ENCODE peak calls at places on chromosomes 2 and 18, in four cellular contexts. N, O, A and V are unnamed samples.

GRCh38 chr2:97950329-97951154 is 45.2 kb downstream of the TMEM131 start:
- DNase-seq in A (peak), N (no peak), O (no peak), V (no peak)

GRCh38 chr2:157592374-157592773 is 36.3 kb downstream of the ACVR1C start:
- DNase-seq in N (no peak), A (no peak), O (no peak), V (no peak)

GRCh38 chr2:151826737-151827157 is 1.5 kb downstream of the ARL5A start:
- DNase-seq in A (peak), O (no peak), N (no peak), V (no peak)

GRCh38 chr2:82084679-82085392 is 1780.3 kb upstream of the LRRTM1 start:
- DNase-seq in N (no peak), O (no peak), A (no peak), V (no peak)

GRCh38 chr2:235468978-235469694 is 24.7 kb upstream of the AGAP1 start:
- DNase-seq in A (peak), N (no peak), O (peak), V (no peak)

GRCh38 chr2:226130192-226130591 is 669.4 kb downstream of the IRS1 start:
- DNase-seq in O (no peak), A (no peak), N (no peak), V (no peak)

GRCh38 chr18:30684825-30685481 is 357.6 kb downstream of the DSC3 start:
- DNase-seq in A (no peak), O (no peak), N (no peak), V (no peak)

GRCh38 chr2:38907743-38908562 is 18.3 kb downstream of the ARHGEF33 start:
- DNase-seq in A (no peak), O (no peak), N (no peak), V (no peak)

GRCh38 chr2:73920577-73921545 is 5.8 kb upstream of the DGUOK start:
- DNase-seq in O (peak), N (peak), A (peak), V (no peak)

GRCh38 chr2:54704238-54704637 is 19.2 kb upstream of the EML6 start:
- DNase-seq in A (no peak), N (no peak), O (no peak), V (no peak)

GRCh38 chr2:42087137-42087856 is 39.5 kb downstream of the PKDCC start:
- DNase-seq in O (no peak), A (no peak), N (no peak), V (no peak)

GRCh38 chr2:149885468-149885867 is 297.9 kb upstream of the MMADHC start:
- DNase-seq in A (no peak), N (no peak), O (no peak), V (no peak)

GRCh38 chr18:74457743-74458465 is 796 bp upstream of the DIPK1C start:
- DNase-seq in A (no peak), O (no peak), N (no peak), V (no peak)

GRCh38 chr18:7729858-7730257 is 162.7 kb downstream of the PTPRM start:
- DNase-seq in A (no peak), N (no peak), O (no peak), V (no peak)

GRCh38 chr2:6877402-6878305 is at the start of gene RSAD2:
- DNase-seq in O (no peak), N (no peak), A (peak), V (no peak)

GRCh38 chr2:160406591-160407392 is 86.8 kb downstream of the RBMS1 start:
- DNase-seq in O (peak), A (peak), N (no peak), V (peak)

GRCh38 chr2:138516030-138516704 is 14.6 kb downstream of the SPOPL start:
- DNase-seq in A (peak), N (no peak), O (no peak), V (no peak)

GRCh38 chr2:163682695-163683094 is 53.1 kb downstream of the FIGN start:
- DNase-seq in O (no peak), N (no peak), A (peak), V (no peak)

GRCh38 chr2:20452551-20452950 is 5.7 kb downstream of the RHOB start:
- DNase-seq in A (peak), O (no peak), N (no peak), V (no peak)

GRCh38 chr2:96702098-96702785 is 37.6 kb downstream of the LMAN2L start:
- DNase-seq in N (no peak), O (no peak), A (no peak), V (no peak)

GRCh38 chr2:231710751-231711676 is 2.7 kb downstream of the PTMA start:
- DNase-seq in A (peak), N (no peak), O (no peak), V (no peak)

GRCh38 chr18:46412831-46413371 is 244.1 kb downstream of the LOXHD1 start:
- DNase-seq in O (no peak), A (no peak), N (no peak), V (no peak)

GRCh38 chr2:29561241-29562027 is 360.0 kb downstream of the ALK start:
- DNase-seq in O (no peak), A (no peak), N (no peak), V (no peak)

GRCh38 chr18:49048361-49048760 is 97.6 kb upstream of the SMAD7 start:
- DNase-seq in A (peak), O (no peak), N (no peak), V (no peak)

GRCh38 chr18:49044898-49045297 is 94.1 kb upstream of the SMAD7 start:
- DNase-seq in A (no peak), N (no peak), O (no peak), V (no peak)

GRCh38 chr18:49047540-49047939 is 96.8 kb upstream of the SMAD7 start:
- DNase-seq in O (no peak), N (no peak), A (no peak), V (no peak)

GRCh38 chr18:49045585-49045984 is 94.8 kb upstream of the SMAD7 start:
- DNase-seq in O (no peak), A (no peak), N (no peak), V (no peak)

GRCh38 chr18:49046125-49046524 is 95.4 kb upstream of the SMAD7 start:
- DNase-seq in O (no peak), A (no peak), N (no peak), V (no peak)
- H3K9ac ChIP-seq in O (no peak), A (no peak), N (no peak), V (no peak)

DNA sequence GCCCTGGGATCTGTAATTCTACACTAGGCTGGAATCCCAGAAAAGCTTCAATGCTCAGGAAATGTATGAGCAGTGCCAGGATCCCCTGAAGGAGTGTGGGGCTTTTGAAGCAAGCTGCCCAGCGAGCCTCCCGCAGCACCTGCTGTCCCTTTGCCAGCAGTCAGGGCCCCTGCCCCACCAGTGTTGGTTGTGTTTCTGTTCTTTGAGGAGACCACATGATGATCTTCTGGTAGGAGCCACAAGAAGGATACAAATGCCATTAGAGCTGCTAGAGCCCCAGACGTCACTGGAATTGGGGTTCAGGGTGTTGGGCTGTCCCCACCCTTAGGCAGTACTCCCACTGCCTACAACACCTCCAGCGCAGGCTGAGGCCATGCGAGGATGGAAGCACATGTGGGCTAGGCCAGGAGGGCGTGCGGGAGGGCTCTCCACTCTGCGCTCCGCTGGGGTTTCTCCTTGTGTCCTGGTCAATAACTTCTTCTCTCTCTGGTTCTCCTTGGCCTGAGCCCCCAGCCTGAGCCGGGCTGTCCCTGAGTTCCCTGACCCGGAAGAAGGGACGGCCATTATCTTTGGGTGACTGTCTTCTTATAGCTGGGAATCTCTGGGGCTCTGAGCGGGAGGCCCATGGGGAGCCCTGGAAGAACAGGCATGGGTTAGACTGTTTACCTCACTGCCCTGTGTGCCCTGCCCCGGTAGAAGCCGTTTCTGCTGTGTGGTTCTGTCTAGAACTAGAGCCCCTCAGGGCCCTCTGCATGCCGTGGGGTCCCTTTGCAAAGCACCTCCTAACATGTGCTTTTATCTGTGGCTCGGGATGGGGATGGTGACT is 73.9 kb downstream of the LRRFIP1 start:
- DNase-seq in A (no peak), O (no peak), N (no peak), V (no peak)
- H3K9ac ChIP-seq in A (peak), O (no peak), N (no peak), V (peak)

DNA sequence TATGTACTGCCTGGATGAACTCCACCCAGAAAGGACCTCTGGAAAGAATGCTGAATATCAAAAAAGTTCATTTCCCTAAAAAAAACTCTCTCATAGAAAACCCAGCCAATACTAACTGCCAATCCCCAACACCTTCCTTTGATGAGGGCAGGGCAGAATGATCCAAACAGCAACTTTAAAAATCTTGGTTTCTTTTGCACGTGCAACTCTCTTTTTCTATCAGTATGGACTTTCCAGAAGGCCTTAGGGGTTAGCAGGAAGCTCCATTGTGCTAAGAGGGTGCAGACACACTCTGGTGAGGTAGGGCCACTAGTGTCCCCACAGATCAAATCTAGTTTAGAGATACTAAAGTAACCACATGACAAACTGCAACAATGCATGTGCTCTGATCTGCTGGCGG is 23.4 kb downstream of the KCTD1 start:
- DNase-seq in N (no peak), A (no peak), O (no peak), V (no peak)
- H3K9ac ChIP-seq in N (no peak), A (no peak), O (no peak), V (no peak)

GRCh38 chr2:240324312-240325005 is 111.0 kb upstream of the GPC1 start:
- DNase-seq in N (no peak), O (no peak), A (no peak), V (no peak)

GRCh38 chr2:240322991-240323390 is 112.5 kb upstream of the GPC1 start:
- DNase-seq in N (no peak), O (no peak), A (no peak), V (no peak)

GRCh38 chr2:240320561-240321091 is 114.8 kb upstream of the GPC1 start:
- DNase-seq in N (no peak), O (no peak), A (no peak), V (no peak)

GRCh38 chr2:240323601-240324291 is 111.7 kb upstream of the GPC1 start:
- DNase-seq in N (no peak), O (no peak), A (no peak), V (no peak)

GRCh38 chr2:240322231-240322955 is 113.1 kb upstream of the GPC1 start:
- DNase-seq in N (no peak), A (peak), O (no peak), V (no peak)
- H3K9ac ChIP-seq in N (no peak), A (no peak), O (no peak), V (no peak)

GRCh38 chr18:10454800-10455550 is 540 bp downstream of the APCDD1 start:
- DNase-seq in N (no peak), A (peak), O (no peak), V (no peak)
- H3K9ac ChIP-seq in N (peak), A (peak), O (no peak), V (peak)

GRCh38 chr2:181313845-181314244 is 143.3 kb upstream of the ITGA4 start:
- DNase-seq in N (no peak), A (no peak), O (no peak), V (no peak)
- H3K9ac ChIP-seq in N (no peak), A (no peak), O (no peak), V (no peak)